ENCODE peak calls at places on chromosomes 4 and X, in ten cellular contexts. One of them, this sample, is unnamed.

GRCh38 chr4:85779165-85779564 is 304.2 kb downstream of the ARHGAP24 start:
- DNase-seq in colonic mucosa: no peak
- DNase-seq in sigmoid colon: no peak
- DNase-seq in tibial nerve: no peak
- DNase-seq in dorsolateral prefrontal cortex: no peak
- DNase-seq in psoas muscle: no peak
- DNase-seq in CD8-positive, alpha-beta T cell: no peak
- DNase-seq in esophagus squamous epithelium: no peak
- DNase-seq in body of pancreas: no peak
- DNase-seq in effector memory CD4-positive, alpha-beta T cell: no peak
- DNase-seq in this sample: no peak

GRCh38 chrX:74343970-74344622 is 40.1 kb downstream of the ZCCHC13 start:
- DNase-seq in tibial nerve: peak; percentile 71
- DNase-seq in colonic mucosa: peak; percentile 73
- DNase-seq in body of pancreas: peak; percentile 69
- DNase-seq in esophagus squamous epithelium: no peak
- DNase-seq in CD8-positive, alpha-beta T cell: peak; percentile 4
- DNase-seq in dorsolateral prefrontal cortex: no peak
- DNase-seq in psoas muscle: no peak
- DNase-seq in effector memory CD4-positive, alpha-beta T cell: peak; percentile 18
- DNase-seq in sigmoid colon: no peak
- DNase-seq in this sample: peak; percentile 86

GRCh38 chrX:4277122-4277521 is 563.7 kb upstream of the PRKX start:
- DNase-seq in colonic mucosa: no peak
- DNase-seq in dorsolateral prefrontal cortex: no peak
- DNase-seq in esophagus squamous epithelium: no peak
- DNase-seq in effector memory CD4-positive, alpha-beta T cell: no peak
- DNase-seq in body of pancreas: no peak
- DNase-seq in CD8-positive, alpha-beta T cell: no peak
- DNase-seq in sigmoid colon: no peak
- DNase-seq in psoas muscle: no peak
- DNase-seq in tibial nerve: no peak
- DNase-seq in this sample: no peak

GRCh38 chrX:68846536-68846935 is 17.7 kb downstream of the EFNB1 start:
- DNase-seq in tibial nerve: no peak
- DNase-seq in colonic mucosa: no peak
- DNase-seq in esophagus squamous epithelium: no peak
- DNase-seq in sigmoid colon: no peak
- DNase-seq in body of pancreas: no peak
- DNase-seq in effector memory CD4-positive, alpha-beta T cell: no peak
- DNase-seq in psoas muscle: no peak
- DNase-seq in CD8-positive, alpha-beta T cell: no peak
- DNase-seq in dorsolateral prefrontal cortex: no peak
- DNase-seq in this sample: no peak

GRCh38 chr4:173332963-173333657 is 1.0 kb downstream of the HMGB2 start:
- DNase-seq in colonic mucosa: no peak
- DNase-seq in esophagus squamous epithelium: no peak
- DNase-seq in dorsolateral prefrontal cortex: no peak
- DNase-seq in tibial nerve: no peak
- DNase-seq in psoas muscle: no peak
- DNase-seq in sigmoid colon: no peak
- DNase-seq in CD8-positive, alpha-beta T cell: peak; percentile 6
- DNase-seq in effector memory CD4-positive, alpha-beta T cell: no peak
- DNase-seq in body of pancreas: no peak
- DNase-seq in this sample: peak; percentile 52

GRCh38 chrX:76453737-76454406 is 26.4 kb downstream of the MAGEE1 start:
- DNase-seq in esophagus squamous epithelium: no peak
- DNase-seq in colonic mucosa: no peak
- DNase-seq in sigmoid colon: no peak
- DNase-seq in body of pancreas: peak; percentile 64
- DNase-seq in dorsolateral prefrontal cortex: no peak
- DNase-seq in tibial nerve: no peak
- DNase-seq in effector memory CD4-positive, alpha-beta T cell: no peak
- DNase-seq in CD8-positive, alpha-beta T cell: no peak
- DNase-seq in psoas muscle: no peak
- DNase-seq in this sample: no peak

GRCh38 chr4:129239088-129239487 is 143.1 kb downstream of the C4orf33 start:
- DNase-seq in colonic mucosa: peak; percentile 22
- DNase-seq in body of pancreas: peak; percentile 17
- DNase-seq in effector memory CD4-positive, alpha-beta T cell: no peak
- DNase-seq in dorsolateral prefrontal cortex: no peak
- DNase-seq in CD8-positive, alpha-beta T cell: no peak
- DNase-seq in esophagus squamous epithelium: no peak
- DNase-seq in sigmoid colon: no peak
- DNase-seq in psoas muscle: no peak
- DNase-seq in tibial nerve: peak; percentile 51
- DNase-seq in this sample: no peak

GRCh38 chrX:31228415-31228832 is 156.6 kb upstream of the FTHL17 start:
- DNase-seq in dorsolateral prefrontal cortex: no peak
- DNase-seq in esophagus squamous epithelium: no peak
- DNase-seq in tibial nerve: peak; percentile 8
- DNase-seq in sigmoid colon: peak; percentile 66
- DNase-seq in psoas muscle: no peak
- DNase-seq in body of pancreas: peak; percentile 43
- DNase-seq in CD8-positive, alpha-beta T cell: no peak
- DNase-seq in colonic mucosa: no peak
- DNase-seq in effector memory CD4-positive, alpha-beta T cell: no peak
- DNase-seq in this sample: no peak

GRCh38 chr4:11271263-11271662 is 157.4 kb downstream of the HS3ST1 start:
- DNase-seq in body of pancreas: no peak
- DNase-seq in colonic mucosa: peak; percentile 55
- DNase-seq in esophagus squamous epithelium: no peak
- DNase-seq in tibial nerve: no peak
- DNase-seq in sigmoid colon: no peak
- DNase-seq in dorsolateral prefrontal cortex: no peak
- DNase-seq in psoas muscle: no peak
- DNase-seq in CD8-positive, alpha-beta T cell: no peak
- DNase-seq in effector memory CD4-positive, alpha-beta T cell: no peak
- DNase-seq in this sample: no peak

GRCh38 chr4:170872794-170873193 is 783.0 kb upstream of the AADAT start:
- DNase-seq in colonic mucosa: no peak
- DNase-seq in CD8-positive, alpha-beta T cell: no peak
- DNase-seq in tibial nerve: no peak
- DNase-seq in body of pancreas: no peak
- DNase-seq in dorsolateral prefrontal cortex: no peak
- DNase-seq in esophagus squamous epithelium: no peak
- DNase-seq in psoas muscle: no peak
- DNase-seq in effector memory CD4-positive, alpha-beta T cell: no peak
- DNase-seq in sigmoid colon: no peak
- DNase-seq in this sample: peak; percentile 90

GRCh38 chr4:41318839-41319530 is 62.3 kb downstream of the UCHL1 start:
- DNase-seq in psoas muscle: no peak
- DNase-seq in effector memory CD4-positive, alpha-beta T cell: no peak
- DNase-seq in body of pancreas: no peak
- DNase-seq in sigmoid colon: no peak
- DNase-seq in esophagus squamous epithelium: no peak
- DNase-seq in dorsolateral prefrontal cortex: no peak
- DNase-seq in colonic mucosa: no peak
- DNase-seq in tibial nerve: no peak
- DNase-seq in CD8-positive, alpha-beta T cell: no peak
- DNase-seq in this sample: no peak

DNA sequence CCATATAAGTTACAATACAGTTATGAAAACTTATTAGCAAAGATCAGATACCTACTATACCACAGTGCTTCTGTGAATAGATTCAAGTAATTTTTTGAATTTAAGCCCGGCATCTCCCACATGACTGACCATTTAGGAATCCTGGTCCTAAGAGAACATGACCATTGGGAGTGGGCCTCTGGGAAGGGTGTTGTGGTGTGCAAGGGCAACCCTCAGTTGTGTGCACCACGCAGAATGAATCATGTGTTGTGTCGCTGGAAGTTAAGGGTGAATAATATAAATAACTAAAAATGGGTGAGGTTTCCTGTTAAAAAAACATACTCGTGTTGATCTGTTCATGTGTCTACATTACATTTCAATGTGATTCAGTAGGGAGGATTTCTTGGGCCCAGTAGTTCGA is 15.5 kb downstream of the CPE start:
- DNase-seq in effector memory CD4-positive, alpha-beta T cell: no peak
- DNase-seq in esophagus squamous epithelium: no peak
- DNase-seq in sigmoid colon: no peak
- DNase-seq in psoas muscle: no peak
- DNase-seq in dorsolateral prefrontal cortex: no peak
- DNase-seq in body of pancreas: no peak
- DNase-seq in CD8-positive, alpha-beta T cell: no peak
- DNase-seq in tibial nerve: no peak
- DNase-seq in colonic mucosa: no peak
- DNase-seq in this sample: peak; percentile 23
- H3K27ac ChIP-seq in effector memory CD4-positive, alpha-beta T cell: no peak overlapping the region
- H3K27ac ChIP-seq in esophagus squamous epithelium: no peak overlapping the region
- H3K27ac ChIP-seq in sigmoid colon: no peak overlapping the region
- H3K27ac ChIP-seq in psoas muscle: no peak overlapping the region
- H3K27ac ChIP-seq in dorsolateral prefrontal cortex: no peak overlapping the region
- H3K27ac ChIP-seq in body of pancreas: no peak overlapping the region
- H3K27ac ChIP-seq in CD8-positive, alpha-beta T cell: no peak overlapping the region
- H3K27ac ChIP-seq in tibial nerve: no peak overlapping the region
- H3K27ac ChIP-seq in colonic mucosa: no peak overlapping the region
- H3K27ac ChIP-seq in this sample: no peak overlapping the region

GRCh38 chr4:73453701-73454005 is 17.6 kb downstream of the AFP start:
- DNase-seq in tibial nerve: no peak
- DNase-seq in esophagus squamous epithelium: no peak
- DNase-seq in dorsolateral prefrontal cortex: no peak
- DNase-seq in sigmoid colon: no peak
- DNase-seq in body of pancreas: peak; percentile 13
- DNase-seq in psoas muscle: no peak
- DNase-seq in colonic mucosa: no peak
- DNase-seq in effector memory CD4-positive, alpha-beta T cell: no peak
- DNase-seq in CD8-positive, alpha-beta T cell: no peak
- DNase-seq in this sample: no peak
- H3K27me3 ChIP-seq in tibial nerve: no peaks in the 10 kb centered on the region
- H3K27me3 ChIP-seq in esophagus squamous epithelium: no peaks in the 10 kb centered on the region
- H3K27me3 ChIP-seq in dorsolateral prefrontal cortex: no peaks in the 10 kb centered on the region
- H3K27me3 ChIP-seq in sigmoid colon: no peaks in the 10 kb centered on the region
- H3K27me3 ChIP-seq in body of pancreas: no peaks in the 10 kb centered on the region
- H3K27me3 ChIP-seq in psoas muscle: no peaks in the 10 kb centered on the region
- H3K27me3 ChIP-seq in colonic mucosa: no peaks in the 10 kb centered on the region
- H3K27me3 ChIP-seq in effector memory CD4-positive, alpha-beta T cell: no peaks in the 10 kb centered on the region
- H3K27me3 ChIP-seq in CD8-positive, alpha-beta T cell: no peaks in the 10 kb centered on the region
- H3K27me3 ChIP-seq in this sample: no peaks in the 10 kb centered on the region

GRCh38 chr4:56050584-56050983 is 101.8 kb downstream of the CEP135 start:
- DNase-seq in tibial nerve: no peak
- DNase-seq in psoas muscle: no peak
- DNase-seq in esophagus squamous epithelium: no peak
- DNase-seq in CD8-positive, alpha-beta T cell: no peak
- DNase-seq in dorsolateral prefrontal cortex: no peak
- DNase-seq in colonic mucosa: no peak
- DNase-seq in effector memory CD4-positive, alpha-beta T cell: no peak
- DNase-seq in sigmoid colon: no peak
- DNase-seq in body of pancreas: no peak
- DNase-seq in this sample: no peak

GRCh38 chr4:56048621-56049427 is 100.1 kb downstream of the CEP135 start:
- DNase-seq in tibial nerve: no peak
- DNase-seq in body of pancreas: peak; percentile 23
- DNase-seq in psoas muscle: peak; percentile 21
- DNase-seq in dorsolateral prefrontal cortex: peak; percentile 81
- DNase-seq in colonic mucosa: peak; percentile 73
- DNase-seq in sigmoid colon: peak; percentile 65
- DNase-seq in effector memory CD4-positive, alpha-beta T cell: peak; percentile 1
- DNase-seq in esophagus squamous epithelium: no peak
- DNase-seq in CD8-positive, alpha-beta T cell: no peak
- DNase-seq in this sample: no peak

GRCh38 chr4:56051710-56052075 is 102.9 kb downstream of the CEP135 start:
- DNase-seq in tibial nerve: no peak
- DNase-seq in dorsolateral prefrontal cortex: no peak
- DNase-seq in effector memory CD4-positive, alpha-beta T cell: no peak
- DNase-seq in esophagus squamous epithelium: no peak
- DNase-seq in colonic mucosa: no peak
- DNase-seq in CD8-positive, alpha-beta T cell: no peak
- DNase-seq in body of pancreas: no peak
- DNase-seq in sigmoid colon: no peak
- DNase-seq in psoas muscle: no peak
- DNase-seq in this sample: no peak

GRCh38 chr4:56051049-56051709 is 102.4 kb downstream of the CEP135 start:
- DNase-seq in body of pancreas: no peak
- DNase-seq in tibial nerve: no peak
- DNase-seq in psoas muscle: no peak
- DNase-seq in CD8-positive, alpha-beta T cell: no peak
- DNase-seq in esophagus squamous epithelium: no peak
- DNase-seq in sigmoid colon: no peak
- DNase-seq in colonic mucosa: no peak
- DNase-seq in dorsolateral prefrontal cortex: no peak
- DNase-seq in effector memory CD4-positive, alpha-beta T cell: no peak
- DNase-seq in this sample: no peak

DNA sequence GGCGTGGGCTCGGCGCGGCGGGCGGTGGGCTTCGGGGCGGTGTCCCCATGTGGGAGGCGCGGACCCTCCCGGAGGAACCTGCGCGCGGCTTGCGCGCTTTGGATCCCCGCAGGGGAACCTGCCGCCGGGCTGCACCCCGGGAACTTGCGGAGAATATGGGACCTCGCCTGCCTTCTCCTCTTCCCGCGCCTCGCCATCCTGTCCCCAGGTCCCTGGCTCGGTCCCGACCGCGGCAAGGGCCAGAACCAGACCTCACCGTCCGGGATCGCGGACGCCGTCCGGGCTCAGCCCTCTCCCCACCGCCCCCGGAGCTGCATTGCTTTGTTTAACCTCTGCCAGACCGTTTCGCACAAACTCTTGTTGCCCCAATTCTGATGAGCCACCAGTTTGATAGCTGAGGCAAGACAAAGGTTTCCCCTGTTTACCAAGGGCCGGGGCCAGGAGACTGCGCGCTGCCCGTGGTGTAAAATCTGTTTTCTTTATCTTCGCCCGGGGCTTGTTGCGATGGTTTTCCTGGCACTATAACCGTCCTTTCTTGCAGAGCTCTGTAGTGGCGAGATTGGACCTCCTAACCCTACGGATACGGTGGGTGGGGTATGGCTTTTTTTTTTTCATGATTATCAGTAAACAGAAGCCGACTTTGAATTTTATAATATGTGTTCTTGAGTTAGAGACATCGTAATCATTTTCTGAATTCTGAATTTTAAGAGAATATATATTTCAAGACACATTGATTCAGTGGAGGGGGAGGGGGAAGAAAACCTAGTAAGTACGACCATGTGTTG is 100.9 kb downstream of the CEP135 start:
- DNase-seq in effector memory CD4-positive, alpha-beta T cell: no peak
- DNase-seq in dorsolateral prefrontal cortex: peak; percentile 58
- DNase-seq in esophagus squamous epithelium: no peak
- DNase-seq in sigmoid colon: no peak
- DNase-seq in tibial nerve: no peak
- DNase-seq in body of pancreas: peak; percentile 8
- DNase-seq in colonic mucosa: peak; percentile 57
- DNase-seq in psoas muscle: no peak
- DNase-seq in CD8-positive, alpha-beta T cell: no peak
- DNase-seq in this sample: no peak
- H3K27ac ChIP-seq in effector memory CD4-positive, alpha-beta T cell: no peak overlapping the region
- H3K27ac ChIP-seq in dorsolateral prefrontal cortex: peak overlapping the region; percentile 43
- H3K27ac ChIP-seq in esophagus squamous epithelium: no peak overlapping the region
- H3K27ac ChIP-seq in sigmoid colon: peak overlapping the region; percentile 64
- H3K27ac ChIP-seq in tibial nerve: peak overlapping the region; percentile 53
- H3K27ac ChIP-seq in body of pancreas: no peak overlapping the region
- H3K27ac ChIP-seq in colonic mucosa: peak overlapping the region; percentile 53
- H3K27ac ChIP-seq in psoas muscle: no peak overlapping the region
- H3K27ac ChIP-seq in CD8-positive, alpha-beta T cell: no peak overlapping the region
- H3K27ac ChIP-seq in this sample: no peak overlapping the region

DNA sequence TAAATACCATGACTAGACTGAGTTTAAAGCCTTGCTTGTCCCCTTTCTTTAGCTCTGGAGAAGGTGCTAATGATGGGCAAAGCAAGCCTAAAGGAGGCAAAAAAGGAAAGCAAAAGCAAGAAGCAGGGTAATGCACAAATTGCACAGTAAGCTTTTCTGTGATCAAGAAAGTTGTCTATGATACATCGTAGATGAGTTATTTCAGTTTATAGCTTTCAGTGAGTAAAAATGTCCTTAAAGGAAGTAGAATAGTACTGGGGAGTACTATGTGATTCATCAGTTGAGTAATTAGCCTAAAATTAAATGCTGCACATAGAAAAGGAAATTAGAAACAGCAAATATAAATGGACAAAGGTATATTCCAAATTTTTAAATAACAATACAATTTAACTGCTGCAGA is 50.2 kb upstream of the PDE5A start:
- DNase-seq in dorsolateral prefrontal cortex: no peak
- DNase-seq in body of pancreas: no peak
- DNase-seq in tibial nerve: no peak
- DNase-seq in sigmoid colon: no peak
- DNase-seq in psoas muscle: no peak
- DNase-seq in esophagus squamous epithelium: no peak
- DNase-seq in colonic mucosa: no peak
- DNase-seq in effector memory CD4-positive, alpha-beta T cell: no peak
- DNase-seq in CD8-positive, alpha-beta T cell: no peak
- DNase-seq in this sample: no peak
- H3K27me3 ChIP-seq in dorsolateral prefrontal cortex: no peaks in the 10 kb centered on the region
- H3K27me3 ChIP-seq in body of pancreas: no peaks in the 10 kb centered on the region
- H3K27me3 ChIP-seq in tibial nerve: no peaks in the 10 kb centered on the region
- H3K27me3 ChIP-seq in sigmoid colon: no peaks in the 10 kb centered on the region
- H3K27me3 ChIP-seq in psoas muscle: no peaks in the 10 kb centered on the region
- H3K27me3 ChIP-seq in esophagus squamous epithelium: no peaks in the 10 kb centered on the region
- H3K27me3 ChIP-seq in colonic mucosa: no peaks in the 10 kb centered on the region
- H3K27me3 ChIP-seq in effector memory CD4-positive, alpha-beta T cell: no peaks in the 10 kb centered on the region
- H3K27me3 ChIP-seq in CD8-positive, alpha-beta T cell: no peaks in the 10 kb centered on the region
- H3K27me3 ChIP-seq in this sample: no peaks in the 10 kb centered on the region

This sample was measured in foreskin keratinocyte.